ENCODE peak calls at places on chromosome 10, in five cellular contexts. D is H1, N is pancreas, F is ascending aorta, L is IMR-90. H is an unnamed sample.

GRCh38 chr10:113071446-113071845 is 121.4 kb downstream of the TCF7L2 start:
- DNase-seq in D (no peak), N (peak), F (peak), L (peak), H (no peak)

GRCh38 chr10:103930881-103931280 is 12.9 kb upstream of the STN1 start:
- DNase-seq in D (no peak), N (no peak), F (no peak), L (no peak), H (no peak)

GRCh38 chr10:17504547-17505245 is 50.3 kb upstream of the ST8SIA6 start:
- DNase-seq in D (no peak), N (no peak), F (no peak), L (peak), H (no peak)

GRCh38 chr10:21926949-21927348 is 76.6 kb downstream of the DNAJC1 start:
- DNase-seq in D (no peak), N (no peak), F (no peak), L (peak), H (no peak)

GRCh38 chr10:76382381-76382851 is 951.0 kb downstream of the LRMDA start:
- DNase-seq in D (no peak), N (no peak), F (no peak), L (peak), H (no peak)

GRCh38 chr10:113322843-113323242 is 230.0 kb upstream of the HABP2 start:
- DNase-seq in D (no peak), N (no peak), F (peak), L (no peak), H (no peak)

GRCh38 chr10:44316187-44316921 is 68.5 kb downstream of the CXCL12 start:
- DNase-seq in D (peak), N (peak), F (no peak), L (no peak), H (peak)

GRCh38 chr10:122010405-122011050 is 21.6 kb downstream of the TACC2 start:
- DNase-seq in D (no peak), N (no peak), F (no peak), L (no peak), H (no peak)

GRCh38 chr10:46787321-46787615 is 124.0 kb upstream of the PTPN20 start:
- DNase-seq in D (no peak), N (no peak), F (no peak), L (peak), H (peak)

GRCh38 chr10:70442332-70442988 is 979 bp upstream of the NODAL start:
- DNase-seq in D (peak), N (no peak), F (no peak), L (no peak), H (no peak)

GRCh38 chr10:49104323-49104722 is 11.0 kb downstream of the VSTM4 start:
- DNase-seq in D (no peak), N (no peak), F (no peak), L (no peak), H (no peak)

GRCh38 chr10:29140991-29141390 is 147.9 kb upstream of the LYZL1 start:
- DNase-seq in D (no peak), N (no peak), F (no peak), L (peak), H (no peak)

GRCh38 chr10:29946953-29947700 is 112.3 kb downstream of the JCAD start:
- DNase-seq in D (no peak), N (peak), F (peak), L (peak), H (no peak)

DNA sequence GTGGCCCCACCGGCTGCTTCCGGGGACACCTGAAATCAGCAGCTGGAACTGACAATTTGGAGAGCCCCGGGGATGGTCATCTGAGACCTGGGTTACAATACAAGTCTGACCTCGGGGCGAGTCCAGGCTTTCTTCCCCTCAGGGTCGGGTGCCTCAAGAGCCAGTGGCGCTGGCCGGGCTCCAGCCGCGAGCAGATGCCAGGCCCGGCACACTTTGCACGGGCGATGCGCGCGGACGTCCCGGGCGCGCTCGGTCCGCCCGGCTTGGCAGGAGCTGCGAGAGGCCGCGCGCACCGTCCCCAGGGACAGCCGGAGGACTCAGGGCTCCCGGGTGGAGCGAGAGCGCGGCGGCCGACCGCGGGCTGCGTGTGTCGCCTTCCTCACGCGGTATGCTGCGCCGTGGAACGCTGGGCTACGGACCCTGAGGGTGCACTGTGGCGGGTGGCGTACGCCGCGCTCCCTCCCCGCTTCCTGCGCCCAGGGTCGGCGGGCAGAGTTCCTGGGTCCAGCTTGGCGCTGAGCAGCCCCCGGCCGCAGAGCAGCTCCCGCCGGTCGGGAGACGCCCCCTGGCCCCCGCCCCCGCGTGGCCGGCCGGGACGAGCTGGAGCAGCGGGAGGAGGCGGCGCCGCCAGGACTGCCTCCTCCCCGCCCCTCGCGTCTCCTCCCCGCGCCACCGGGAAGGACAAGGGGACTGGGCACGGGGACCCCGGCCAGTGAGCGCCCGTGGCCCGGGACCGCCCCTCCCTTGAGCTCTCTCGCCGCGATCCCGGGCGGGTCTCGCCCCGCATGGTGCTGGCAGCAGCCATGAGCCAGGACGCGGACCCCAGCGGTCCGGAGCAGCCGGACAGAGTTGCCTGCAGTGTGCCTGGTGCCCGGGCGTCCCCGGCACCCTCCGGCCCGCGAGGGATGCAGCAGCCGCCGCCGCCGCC is at the start of gene RBM20:
- DNase-seq in D (no peak), N (peak), F (peak), L (no peak), H (peak)
- TF ChIP-seq CTCF in D (no peak), N (no peak), F (no peak), L (no peak), H (no peak)

DNA sequence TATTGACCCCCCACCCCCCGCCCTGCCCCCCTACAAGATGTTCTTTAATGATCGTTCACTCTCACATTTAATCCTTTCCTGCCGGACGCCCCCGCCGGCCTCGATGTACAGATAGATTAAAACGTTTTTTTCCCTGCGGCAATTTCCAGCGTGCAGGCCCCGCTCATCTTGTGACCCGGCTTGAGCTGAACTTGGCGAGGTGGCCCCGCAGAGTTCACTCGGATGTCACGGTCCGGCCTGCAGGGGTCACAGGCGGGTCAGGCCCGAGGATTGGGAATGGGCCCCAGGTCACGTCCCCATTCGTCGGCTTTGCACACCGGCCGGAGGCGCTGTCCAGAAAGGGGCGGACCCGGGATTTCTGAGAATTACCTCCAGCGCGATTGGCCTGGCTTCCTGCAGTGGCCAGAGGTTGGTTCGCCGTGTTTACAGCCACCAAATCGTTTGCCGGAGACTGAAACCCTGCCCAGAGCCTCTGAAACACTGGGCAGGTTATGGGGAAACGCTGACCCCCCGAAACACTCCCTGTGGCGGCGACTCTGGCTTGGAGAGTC is 1.9 kb upstream of the CYP26A1 start:
- DNase-seq in D (no peak), N (no peak), F (no peak), L (no peak), H (peak)
- TF ChIP-seq CTCF in D (no peak), N (no peak), F (no peak), L (no peak), H (no peak)

DNA sequence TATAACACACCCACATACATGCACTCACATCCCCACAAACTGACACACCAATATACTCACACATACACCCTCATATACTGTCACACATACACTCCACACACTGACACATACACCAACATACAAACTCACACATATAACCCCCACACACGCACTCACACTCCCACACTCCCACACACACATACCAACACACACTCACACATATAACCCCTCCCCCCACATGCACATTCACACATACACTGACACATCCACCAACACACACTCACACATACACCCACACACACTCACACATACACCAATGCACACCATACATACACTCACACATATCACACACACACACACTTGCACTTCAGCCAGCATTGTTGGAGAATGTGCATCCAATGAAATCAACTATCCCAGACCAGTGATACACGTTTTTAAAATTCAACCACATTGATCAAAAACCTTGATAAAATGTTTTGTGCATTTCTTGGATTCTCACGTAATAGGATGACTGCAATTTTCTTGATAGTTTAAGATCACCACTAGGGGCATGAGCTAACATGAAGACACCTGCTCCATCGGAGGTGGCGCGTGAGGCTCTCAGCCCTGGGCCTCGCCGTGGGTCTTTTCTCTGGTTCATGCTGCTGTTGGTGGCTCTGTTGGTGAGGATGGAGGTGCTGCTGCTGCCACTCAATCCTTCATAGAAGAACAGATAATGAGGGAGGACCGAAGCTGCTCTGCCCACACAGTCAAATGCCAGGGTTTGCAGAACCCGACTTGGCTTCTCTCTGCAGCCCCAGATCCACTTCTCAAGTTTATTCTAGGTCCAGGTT is 32.1 kb upstream of the CHST15 start:
- DNase-seq in D (no peak), N (no peak), F (no peak), L (no peak), H (no peak)
- TF ChIP-seq CTCF in D (peak), N (no peak), F (no peak), L (no peak), H (no peak)

GRCh38 chr10:114879541-114880158 is 58.1 kb downstream of the FHIP2A start:
- DNase-seq in D (no peak), N (no peak), F (no peak), L (peak), H (peak)
- TF ChIP-seq CTCF in D (peak), N (no peak), F (no peak), L (peak), H (peak)

GRCh38 chr10:92848441-92849233 is at the start of gene EXOC6:
- DNase-seq in D (no peak), N (peak), F (peak), L (peak), H (peak)
- TF ChIP-seq CTCF in D (no peak), N (no peak), F (no peak), L (no peak), H (no peak)

GRCh38 chr10:77849039-77849664 is 77.4 kb downstream of the DLG5 start:
- DNase-seq in D (no peak), N (no peak), F (no peak), L (no peak), H (peak)
- TF ChIP-seq CTCF in D (no peak), N (no peak), F (no peak), L (no peak), H (no peak)

GRCh38 chr10:132666733-132667612 is 119.0 kb downstream of the NKX6-2 start:
- DNase-seq in D (no peak), N (no peak), F (no peak), L (peak), H (no peak)
- TF ChIP-seq CTCF in D (no peak), N (no peak), F (no peak), L (no peak), H (no peak)

DNA sequence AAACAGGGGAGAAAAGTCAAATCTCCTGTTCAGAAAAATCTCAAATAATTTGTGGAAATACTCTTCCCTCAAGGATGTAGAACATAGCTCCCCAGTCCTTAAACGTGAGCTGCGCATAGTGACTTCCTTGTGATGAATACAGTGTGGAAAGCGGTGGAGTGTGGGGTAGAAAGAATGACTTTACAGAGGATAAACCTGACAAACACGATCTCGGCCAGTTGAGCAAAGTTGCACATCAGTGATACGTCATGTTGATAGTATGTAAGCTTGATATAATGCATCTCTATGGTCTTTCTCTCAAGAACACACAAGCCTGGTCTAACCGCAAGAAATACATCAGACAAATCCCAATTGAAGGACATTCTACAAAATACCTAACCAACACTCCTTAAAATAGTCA is 32.0 kb upstream of the ZCCHC24 start:
- DNase-seq in D (no peak), N (no peak), F (no peak), L (peak), H (no peak)
- TF ChIP-seq CTCF in D (no peak), N (no peak), F (no peak), L (no peak), H (no peak)

DNA sequence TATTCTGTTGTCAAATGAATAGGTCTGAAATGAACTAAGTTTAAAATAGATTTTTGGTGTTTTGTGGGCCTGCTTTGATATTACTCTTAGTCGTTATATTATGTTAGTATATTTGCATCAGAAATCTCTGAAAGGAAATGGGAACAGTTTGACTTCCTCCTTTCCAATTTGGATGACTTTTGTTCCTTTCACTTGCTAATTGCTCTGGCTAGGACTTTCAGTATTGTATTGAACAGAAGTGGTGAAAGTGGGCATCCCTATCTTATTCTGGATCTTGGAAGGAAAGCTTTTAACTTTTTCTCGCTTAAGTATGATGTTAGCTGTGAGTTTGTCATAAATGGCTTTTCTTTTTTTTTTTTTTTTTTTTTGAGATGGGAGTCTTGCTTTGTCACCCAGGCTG is 273.6 kb upstream of the DKK1 start:
- DNase-seq in D (no peak), N (no peak), F (no peak), L (no peak), H (no peak)
- TF ChIP-seq CTCF in D (no peak), N (no peak), F (no peak), L (no peak), H (no peak)